ENCODE peak calls at places on chromosomes 5 and 9, in ten cellular contexts. One of them, this sample, is unnamed.
A peak's percentile ranks its signal among the peaks of the same experiment; 100 is the strongest.

GRCh38 chr5:151897896-151898295 is 26.8 kb downstream of the GLRA1 start:
- DNase-seq in lower lobe of right lung: no peak
- DNase-seq in mucosa of descending colon: no peak
- DNase-seq in stimulated activated CD4-positive, alpha-beta T cell treated with anti-CD3 and anti-CD28 coated beads, TNF-alpha, amount 100 ng/mL, for 1 hour: no peak
- DNase-seq in WTC11: no peak
- DNase-seq in left ventricle myocardium superior: no peak
- DNase-seq in SHP77 treated with DMSO at 0.1 percent for 48 hours: no peak
- DNase-seq in AG04449: no peak
- DNase-seq in retina: no peak
- DNase-seq in NCI-H748 treated with DMSO at 0.1 percent for 48 hours: no peak
- DNase-seq in this sample: no peak

GRCh38 chr9:79610019-79610760 is 38.4 kb downstream of the TLE4 start:
- DNase-seq in WTC11: no peak
- DNase-seq in left ventricle myocardium superior: no peak
- DNase-seq in NCI-H748 treated with DMSO at 0.1 percent for 48 hours: no peak
- DNase-seq in retina: peak; percentile 81
- DNase-seq in mucosa of descending colon: no peak
- DNase-seq in lower lobe of right lung: no peak
- DNase-seq in AG04449: no peak
- DNase-seq in stimulated activated CD4-positive, alpha-beta T cell treated with anti-CD3 and anti-CD28 coated beads, TNF-alpha, amount 100 ng/mL, for 1 hour: no peak
- DNase-seq in SHP77 treated with DMSO at 0.1 percent for 48 hours: no peak
- DNase-seq in this sample: no peak

GRCh38 chr5:127186657-127187056 is 103.9 kb upstream of the MEGF10 start:
- DNase-seq in WTC11: no peak
- DNase-seq in NCI-H748 treated with DMSO at 0.1 percent for 48 hours: no peak
- DNase-seq in left ventricle myocardium superior: no peak
- DNase-seq in retina: no peak
- DNase-seq in lower lobe of right lung: no peak
- DNase-seq in stimulated activated CD4-positive, alpha-beta T cell treated with anti-CD3 and anti-CD28 coated beads, TNF-alpha, amount 100 ng/mL, for 1 hour: no peak
- DNase-seq in mucosa of descending colon: no peak
- DNase-seq in AG04449: no peak
- DNase-seq in SHP77 treated with DMSO at 0.1 percent for 48 hours: no peak
- DNase-seq in this sample: no peak

GRCh38 chr5:29218138-29218537 is 1975.3 kb upstream of the CDH6 start:
- DNase-seq in mucosa of descending colon: no peak
- DNase-seq in AG04449: no peak
- DNase-seq in NCI-H748 treated with DMSO at 0.1 percent for 48 hours: peak; percentile 70
- DNase-seq in WTC11: no peak
- DNase-seq in lower lobe of right lung: no peak
- DNase-seq in left ventricle myocardium superior: no peak
- DNase-seq in stimulated activated CD4-positive, alpha-beta T cell treated with anti-CD3 and anti-CD28 coated beads, TNF-alpha, amount 100 ng/mL, for 1 hour: no peak
- DNase-seq in SHP77 treated with DMSO at 0.1 percent for 48 hours: no peak
- DNase-seq in retina: no peak
- DNase-seq in this sample: no peak

GRCh38 chr9:93900971-93901861 is 53.9 kb downstream of the BARX1 start:
- DNase-seq in NCI-H748 treated with DMSO at 0.1 percent for 48 hours: no peak
- DNase-seq in left ventricle myocardium superior: no peak
- DNase-seq in mucosa of descending colon: peak; percentile 20
- DNase-seq in stimulated activated CD4-positive, alpha-beta T cell treated with anti-CD3 and anti-CD28 coated beads, TNF-alpha, amount 100 ng/mL, for 1 hour: no peak
- DNase-seq in lower lobe of right lung: no peak
- DNase-seq in AG04449: no peak
- DNase-seq in retina: no peak
- DNase-seq in WTC11: peak; percentile 9
- DNase-seq in SHP77 treated with DMSO at 0.1 percent for 48 hours: no peak
- DNase-seq in this sample: peak; percentile 7

GRCh38 chr5:102850503-102850902 is 95.4 kb downstream of the PAM start:
- DNase-seq in mucosa of descending colon: peak; percentile 19
- DNase-seq in AG04449: no peak
- DNase-seq in lower lobe of right lung: no peak
- DNase-seq in SHP77 treated with DMSO at 0.1 percent for 48 hours: no peak
- DNase-seq in retina: no peak
- DNase-seq in NCI-H748 treated with DMSO at 0.1 percent for 48 hours: no peak
- DNase-seq in left ventricle myocardium superior: no peak
- DNase-seq in stimulated activated CD4-positive, alpha-beta T cell treated with anti-CD3 and anti-CD28 coated beads, TNF-alpha, amount 100 ng/mL, for 1 hour: no peak
- DNase-seq in WTC11: no peak
- DNase-seq in this sample: no peak

GRCh38 chr9:4515958-4516375 is 25.7 kb downstream of the SLC1A1 start:
- DNase-seq in stimulated activated CD4-positive, alpha-beta T cell treated with anti-CD3 and anti-CD28 coated beads, TNF-alpha, amount 100 ng/mL, for 1 hour: no peak
- DNase-seq in left ventricle myocardium superior: no peak
- DNase-seq in AG04449: no peak
- DNase-seq in WTC11: no peak
- DNase-seq in retina: no peak
- DNase-seq in SHP77 treated with DMSO at 0.1 percent for 48 hours: no peak
- DNase-seq in NCI-H748 treated with DMSO at 0.1 percent for 48 hours: no peak
- DNase-seq in lower lobe of right lung: no peak
- DNase-seq in mucosa of descending colon: no peak
- DNase-seq in this sample: no peak

GRCh38 chr9:108552459-108553040 is 303.2 kb downstream of the ACTL7B start:
- DNase-seq in NCI-H748 treated with DMSO at 0.1 percent for 48 hours: no peak
- DNase-seq in mucosa of descending colon: no peak
- DNase-seq in SHP77 treated with DMSO at 0.1 percent for 48 hours: no peak
- DNase-seq in AG04449: no peak
- DNase-seq in retina: no peak
- DNase-seq in WTC11: no peak
- DNase-seq in lower lobe of right lung: no peak
- DNase-seq in left ventricle myocardium superior: no peak
- DNase-seq in stimulated activated CD4-positive, alpha-beta T cell treated with anti-CD3 and anti-CD28 coated beads, TNF-alpha, amount 100 ng/mL, for 1 hour: no peak
- DNase-seq in this sample: no peak

GRCh38 chr5:42784132-42784531 is 27.5 kb downstream of the CCDC152 start:
- DNase-seq in AG04449: no peak
- DNase-seq in retina: no peak
- DNase-seq in mucosa of descending colon: no peak
- DNase-seq in left ventricle myocardium superior: no peak
- DNase-seq in SHP77 treated with DMSO at 0.1 percent for 48 hours: no peak
- DNase-seq in lower lobe of right lung: no peak
- DNase-seq in NCI-H748 treated with DMSO at 0.1 percent for 48 hours: no peak
- DNase-seq in WTC11: no peak
- DNase-seq in stimulated activated CD4-positive, alpha-beta T cell treated with anti-CD3 and anti-CD28 coated beads, TNF-alpha, amount 100 ng/mL, for 1 hour: no peak
- DNase-seq in this sample: no peak

GRCh38 chr9:118635416-118635815 is 733.8 kb downstream of the BRINP1 start:
- DNase-seq in lower lobe of right lung: no peak
- DNase-seq in left ventricle myocardium superior: no peak
- DNase-seq in SHP77 treated with DMSO at 0.1 percent for 48 hours: no peak
- DNase-seq in WTC11: no peak
- DNase-seq in mucosa of descending colon: no peak
- DNase-seq in AG04449: no peak
- DNase-seq in NCI-H748 treated with DMSO at 0.1 percent for 48 hours: no peak
- DNase-seq in retina: no peak
- DNase-seq in stimulated activated CD4-positive, alpha-beta T cell treated with anti-CD3 and anti-CD28 coated beads, TNF-alpha, amount 100 ng/mL, for 1 hour: no peak
- DNase-seq in this sample: no peak

GRCh38 chr9:90890146-90890545 is 88.5 kb downstream of the SYK start:
- DNase-seq in NCI-H748 treated with DMSO at 0.1 percent for 48 hours: no peak
- DNase-seq in WTC11: peak; percentile 54
- DNase-seq in retina: no peak
- DNase-seq in stimulated activated CD4-positive, alpha-beta T cell treated with anti-CD3 and anti-CD28 coated beads, TNF-alpha, amount 100 ng/mL, for 1 hour: no peak
- DNase-seq in mucosa of descending colon: no peak
- DNase-seq in AG04449: no peak
- DNase-seq in lower lobe of right lung: no peak
- DNase-seq in SHP77 treated with DMSO at 0.1 percent for 48 hours: no peak
- DNase-seq in left ventricle myocardium superior: no peak
- DNase-seq in this sample: no peak

GRCh38 chr5:16534280-16534679 is 68.7 kb upstream of the ZNF622 start:
- DNase-seq in stimulated activated CD4-positive, alpha-beta T cell treated with anti-CD3 and anti-CD28 coated beads, TNF-alpha, amount 100 ng/mL, for 1 hour: no peak
- DNase-seq in SHP77 treated with DMSO at 0.1 percent for 48 hours: no peak
- DNase-seq in left ventricle myocardium superior: peak; percentile 58
- DNase-seq in retina: no peak
- DNase-seq in mucosa of descending colon: no peak
- DNase-seq in NCI-H748 treated with DMSO at 0.1 percent for 48 hours: no peak
- DNase-seq in AG04449: no peak
- DNase-seq in lower lobe of right lung: no peak
- DNase-seq in WTC11: no peak
- DNase-seq in this sample: peak; percentile 44

GRCh38 chr5:165869066-165869465 is 2363.6 kb downstream of the MAT2B start:
- DNase-seq in lower lobe of right lung: no peak
- DNase-seq in stimulated activated CD4-positive, alpha-beta T cell treated with anti-CD3 and anti-CD28 coated beads, TNF-alpha, amount 100 ng/mL, for 1 hour: no peak
- DNase-seq in WTC11: no peak
- DNase-seq in AG04449: no peak
- DNase-seq in mucosa of descending colon: no peak
- DNase-seq in SHP77 treated with DMSO at 0.1 percent for 48 hours: no peak
- DNase-seq in retina: no peak
- DNase-seq in NCI-H748 treated with DMSO at 0.1 percent for 48 hours: no peak
- DNase-seq in left ventricle myocardium superior: no peak
- DNase-seq in this sample: no peak

GRCh38 chr9:30075451-30076199 is 2308.8 kb upstream of the ACO1 start:
- DNase-seq in AG04449: no peak
- DNase-seq in WTC11: no peak
- DNase-seq in retina: no peak
- DNase-seq in mucosa of descending colon: no peak
- DNase-seq in NCI-H748 treated with DMSO at 0.1 percent for 48 hours: no peak
- DNase-seq in lower lobe of right lung: no peak
- DNase-seq in stimulated activated CD4-positive, alpha-beta T cell treated with anti-CD3 and anti-CD28 coated beads, TNF-alpha, amount 100 ng/mL, for 1 hour: no peak
- DNase-seq in left ventricle myocardium superior: no peak
- DNase-seq in SHP77 treated with DMSO at 0.1 percent for 48 hours: no peak
- DNase-seq in this sample: no peak

GRCh38 chr9:95057121-95057520 is 260.4 kb downstream of the FANCC start:
- DNase-seq in WTC11: no peak
- DNase-seq in NCI-H748 treated with DMSO at 0.1 percent for 48 hours: peak; percentile 31
- DNase-seq in retina: no peak
- DNase-seq in SHP77 treated with DMSO at 0.1 percent for 48 hours: no peak
- DNase-seq in lower lobe of right lung: no peak
- DNase-seq in stimulated activated CD4-positive, alpha-beta T cell treated with anti-CD3 and anti-CD28 coated beads, TNF-alpha, amount 100 ng/mL, for 1 hour: no peak
- DNase-seq in mucosa of descending colon: no peak
- DNase-seq in left ventricle myocardium superior: no peak
- DNase-seq in AG04449: no peak
- DNase-seq in this sample: no peak

GRCh38 chr5:150296496-150296895 is 6.2 kb downstream of the ARSI start:
- DNase-seq in lower lobe of right lung: no peak
- DNase-seq in NCI-H748 treated with DMSO at 0.1 percent for 48 hours: no peak
- DNase-seq in WTC11: no peak
- DNase-seq in stimulated activated CD4-positive, alpha-beta T cell treated with anti-CD3 and anti-CD28 coated beads, TNF-alpha, amount 100 ng/mL, for 1 hour: no peak
- DNase-seq in retina: no peak
- DNase-seq in left ventricle myocardium superior: no peak
- DNase-seq in SHP77 treated with DMSO at 0.1 percent for 48 hours: no peak
- DNase-seq in AG04449: no peak
- DNase-seq in mucosa of descending colon: no peak
- DNase-seq in this sample: no peak

This sample was measured in left ventricle myocardium inferior.